ENCODE peak calls at places on chromosome 7, in four cellular contexts. One of them, this sample, is unnamed.

GRCh38 chr7:114343949-114344708 is 70.5 kb upstream of the FOXP2 start:
- DNase-seq in T-helper 2 cell: no peak
- DNase-seq in progenitor cell of endocrine pancreas: no peak
- DNase-seq in OCI-M1: no peak
- DNase-seq in this sample: no peak

GRCh38 chr7:1240296-1240820 is 7.7 kb downstream of the UNCX start:
- DNase-seq in T-helper 2 cell: no peak
- DNase-seq in progenitor cell of endocrine pancreas: no peak
- DNase-seq in OCI-M1: no peak
- DNase-seq in this sample: no peak

GRCh38 chr7:100491192-100491578 is 7.5 kb downstream of the NYAP1 start:
- DNase-seq in OCI-M1: no peak
- DNase-seq in progenitor cell of endocrine pancreas: no peak
- DNase-seq in T-helper 2 cell: no peak
- DNase-seq in this sample: no peak

GRCh38 chr7:66747385-66748126 is 7.0 kb downstream of the RABGEF1 start:
- DNase-seq in OCI-M1: no peak
- DNase-seq in T-helper 2 cell: no peak
- DNase-seq in progenitor cell of endocrine pancreas: no peak
- DNase-seq in this sample: no peak

GRCh38 chr7:91031757-91032156 is 232.5 kb upstream of the FZD1 start:
- DNase-seq in T-helper 2 cell: no peak
- DNase-seq in OCI-M1: no peak
- DNase-seq in progenitor cell of endocrine pancreas: no peak
- DNase-seq in this sample: no peak

GRCh38 chr7:134512271-134512670 is 15.1 kb upstream of the AKR1B10 start:
- DNase-seq in progenitor cell of endocrine pancreas: no peak
- DNase-seq in T-helper 2 cell: no peak
- DNase-seq in OCI-M1: no peak
- DNase-seq in this sample: no peak

GRCh38 chr7:6227294-6227846 is 45.1 kb downstream of the CYTH3 start:
- DNase-seq in T-helper 2 cell: no peak
- DNase-seq in OCI-M1: no peak
- DNase-seq in progenitor cell of endocrine pancreas: no peak
- DNase-seq in this sample: no peak

GRCh38 chr7:106757846-106758245 is 96.9 kb upstream of the CCDC71L start:
- DNase-seq in OCI-M1: no peak
- DNase-seq in T-helper 2 cell: no peak
- DNase-seq in progenitor cell of endocrine pancreas: no peak
- DNase-seq in this sample: no peak

GRCh38 chr7:102220929-102221850 is 65.5 kb upstream of the SH2B2 start:
- DNase-seq in T-helper 2 cell: no peak
- DNase-seq in OCI-M1: no peak
- DNase-seq in progenitor cell of endocrine pancreas: no peak
- DNase-seq in this sample: no peak

GRCh38 chr7:72183835-72184234 is 228.3 kb downstream of the CALN1 start:
- DNase-seq in OCI-M1: peak; percentile 19
- DNase-seq in T-helper 2 cell: no peak
- DNase-seq in progenitor cell of endocrine pancreas: no peak
- DNase-seq in this sample: peak; percentile 35

GRCh38 chr7:78197447-78197846 is 398.9 kb downstream of the PHTF2 start:
- DNase-seq in OCI-M1: no peak
- DNase-seq in progenitor cell of endocrine pancreas: no peak
- DNase-seq in T-helper 2 cell: no peak
- DNase-seq in this sample: no peak

GRCh38 chr7:139730746-139731612 is 46.8 kb downstream of the HIPK2 start:
- DNase-seq in progenitor cell of endocrine pancreas: no peak
- DNase-seq in OCI-M1: no peak
- DNase-seq in T-helper 2 cell: no peak
- DNase-seq in this sample: no peak

GRCh38 chr7:107560898-107561516 is 2.7 kb downstream of the COG5 start:
- DNase-seq in T-helper 2 cell: no peak
- DNase-seq in progenitor cell of endocrine pancreas: no peak
- DNase-seq in OCI-M1: peak; percentile 62
- DNase-seq in this sample: no peak

GRCh38 chr7:52842192-52842900 is 193.1 kb upstream of the POM121L12 start:
- DNase-seq in OCI-M1: no peak
- DNase-seq in progenitor cell of endocrine pancreas: no peak
- DNase-seq in T-helper 2 cell: no peak
- DNase-seq in this sample: no peak

GRCh38 chr7:130409722-130410072 is 29.4 kb downstream of the CPA1 start:
- DNase-seq in T-helper 2 cell: no peak
- DNase-seq in progenitor cell of endocrine pancreas: no peak
- DNase-seq in OCI-M1: no peak
- DNase-seq in this sample: no peak

GRCh38 chr7:30871655-30872054 is 40.0 kb upstream of the AQP1 start:
- DNase-seq in progenitor cell of endocrine pancreas: no peak
- DNase-seq in OCI-M1: no peak
- DNase-seq in T-helper 2 cell: no peak
- DNase-seq in this sample: no peak

GRCh38 chr7:112567388-112567787 is 86.6 kb downstream of the LSMEM1 start:
- DNase-seq in T-helper 2 cell: no peak
- DNase-seq in OCI-M1: no peak
- DNase-seq in progenitor cell of endocrine pancreas: no peak
- DNase-seq in this sample: no peak

GRCh38 chr7:17520941-17521340 is 222.5 kb downstream of the AHR start:
- DNase-seq in T-helper 2 cell: no peak
- DNase-seq in OCI-M1: no peak
- DNase-seq in progenitor cell of endocrine pancreas: no peak
- DNase-seq in this sample: no peak

GRCh38 chr7:159105845-159106614 is 38.6 kb downstream of the VIPR2 start:
- DNase-seq in T-helper 2 cell: no peak
- DNase-seq in OCI-M1: no peak
- DNase-seq in progenitor cell of endocrine pancreas: no peak
- DNase-seq in this sample: no peak

GRCh38 chr7:34240450-34240849 is 335.1 kb downstream of the BMPER start:
- DNase-seq in progenitor cell of endocrine pancreas: no peak
- DNase-seq in T-helper 2 cell: no peak
- DNase-seq in OCI-M1: no peak
- DNase-seq in this sample: no peak